ENCODE peak calls at places on chromosomes 12 and 14, in four cellular contexts. H is pancreas, Y is dorsolateral prefrontal cortex, I is AG10803. W is an unnamed sample.

GRCh38 chr14:64760146-64760755 is 56.0 kb downstream of the PLEKHG3 start:
- DNase-seq in Y (peak), H (peak), I (peak), W (no peak)

GRCh38 chr12:114744696-114745095 is 60.7 kb upstream of the TBX3 start:
- DNase-seq in I (peak), Y (no peak), H (no peak), W (no peak)

GRCh38 chr14:28467611-28468010 is 299.0 kb upstream of the FOXG1 start:
- DNase-seq in I (no peak), Y (no peak), H (no peak), W (no peak)

GRCh38 chr12:6215932-6216494 is 15.8 kb downstream of the CD9 start:
- DNase-seq in Y (peak), H (peak), I (peak), W (peak)

GRCh38 chr12:31021181-31021580 is 52.5 kb upstream of the DDX11 start:
- DNase-seq in H (no peak), Y (no peak), I (no peak), W (no peak)

GRCh38 chr14:105136401-105137322 is 31.9 kb downstream of the JAG2 start:
- DNase-seq in Y (no peak), H (peak), I (no peak), W (no peak)

GRCh38 chr14:90193925-90194324 is 62.4 kb upstream of the PSMC1 start:
- DNase-seq in H (no peak), Y (no peak), I (no peak), W (no peak)

GRCh38 chr12:52119398-52120254 is 40.1 kb downstream of the SMIM41 start:
- DNase-seq in H (peak), Y (no peak), I (no peak), W (no peak)

GRCh38 chr12:76611533-76611932 is 52.0 kb upstream of the OSBPL8 start:
- DNase-seq in I (peak), Y (no peak), H (no peak), W (peak)

GRCh38 chr14:106396999-106397398 is 870.6 kb downstream of the TMEM121 start:
- DNase-seq in H (no peak), I (no peak), Y (no peak), W (no peak)
- H3K4me3 ChIP-seq in H (no peak), I (no peak), Y (no peak), W (no peak)

DNA sequence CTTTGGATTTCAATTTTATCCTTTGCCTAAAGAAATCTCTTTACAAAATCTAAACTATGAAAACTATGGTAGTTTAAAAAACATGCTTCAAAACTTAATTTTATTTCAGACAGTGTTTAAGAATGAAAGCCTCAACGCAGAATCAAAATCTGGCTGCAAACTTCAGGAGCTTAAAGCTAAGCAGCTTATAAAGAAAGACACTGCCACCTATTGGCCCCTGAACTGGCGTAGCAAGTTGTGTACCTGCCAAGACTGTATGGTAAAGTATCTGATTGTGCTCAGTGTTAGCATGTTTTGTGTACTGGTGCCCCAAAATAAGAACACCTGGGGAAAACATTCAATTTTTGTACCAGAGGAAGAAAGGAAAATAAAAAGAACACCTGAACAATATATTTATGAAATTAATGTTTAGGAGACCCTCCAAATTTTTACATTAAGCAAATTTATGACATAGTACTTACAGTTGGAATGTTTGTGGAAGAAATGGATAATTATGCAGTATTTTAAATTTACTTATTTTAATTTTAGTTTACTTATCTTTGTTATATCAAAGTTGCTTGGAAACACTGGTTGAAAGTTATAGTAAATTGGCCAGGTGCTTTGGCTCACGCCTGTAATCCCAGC is 12.2 kb downstream of the UBR7 start:
- DNase-seq in H (no peak), Y (no peak), I (peak), W (no peak)
- TF ChIP-seq CTCF in H (peak), Y (peak), I (peak), W (peak)

DNA sequence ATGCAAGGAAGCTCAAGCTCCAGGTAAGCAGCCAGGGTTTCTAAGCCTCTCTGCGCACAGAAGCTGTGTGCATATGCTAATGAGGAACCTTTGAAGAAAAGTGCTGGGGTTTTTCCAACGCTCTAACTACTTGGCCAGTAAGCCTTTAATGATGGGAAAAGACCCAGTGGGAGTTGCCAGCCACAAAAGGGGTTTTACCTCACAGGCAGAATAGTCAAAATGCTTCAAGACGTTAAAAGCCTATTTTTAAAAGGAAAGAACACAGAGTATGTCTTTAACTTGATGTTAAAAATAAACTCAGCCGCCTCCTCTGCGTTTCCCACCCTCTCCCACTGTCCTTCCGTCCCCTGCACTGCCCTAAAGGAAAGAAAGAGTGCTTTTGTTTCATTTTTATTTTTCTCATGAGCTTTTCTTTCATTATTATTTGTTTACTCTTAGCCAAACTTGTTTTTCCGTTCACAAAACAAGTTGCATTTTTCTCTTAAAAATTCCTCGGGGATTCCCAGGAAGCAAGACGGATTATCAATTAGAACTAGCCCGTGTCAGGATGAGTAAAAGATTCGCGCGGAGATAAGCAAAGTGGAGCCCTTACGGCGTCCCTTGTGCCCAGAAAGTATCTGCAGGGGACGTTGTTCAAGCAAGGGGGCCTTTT is 209.8 kb upstream of the NUDT4 start:
- DNase-seq in I (no peak), Y (no peak), H (no peak), W (no peak)
- H3K4me3 ChIP-seq in I (peak), Y (peak), H (no peak), W (peak)

DNA sequence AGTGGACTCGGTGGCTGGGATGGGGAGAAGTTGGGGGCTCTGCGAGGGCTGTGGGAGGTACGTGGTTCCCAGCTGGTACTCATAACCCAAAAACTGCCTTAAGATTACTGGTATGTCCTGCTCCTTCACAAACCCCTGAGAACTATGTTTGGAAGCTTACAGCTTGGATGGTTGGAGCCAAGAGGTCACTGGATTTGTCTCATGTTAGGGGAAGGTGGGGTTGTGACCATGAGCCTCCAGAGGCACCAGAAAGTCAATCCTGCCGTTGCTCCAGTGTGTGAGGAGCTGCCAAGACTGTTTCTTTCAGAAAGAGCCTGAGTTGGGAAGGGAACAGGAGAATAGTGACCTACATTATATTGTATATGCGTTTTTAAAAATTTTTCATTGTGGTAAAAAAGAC is 33.5 kb downstream of the TEAD4 start:
- DNase-seq in Y (no peak), H (no peak), I (no peak), W (no peak)
- TF ChIP-seq CTCF in Y (no peak), H (no peak), I (no peak), W (no peak)

GRCh38 chr12:117054279-117054678 is 44.9 kb downstream of the TESC start:
- DNase-seq in Y (no peak), I (no peak), H (no peak), W (no peak)

GRCh38 chr12:117053050-117053400 is 46.2 kb downstream of the TESC start:
- DNase-seq in Y (no peak), I (no peak), H (no peak), W (no peak)

GRCh38 chr12:117053597-117054201 is 45.5 kb downstream of the TESC start:
- DNase-seq in Y (no peak), I (no peak), H (no peak), W (no peak)

GRCh38 chr12:117051380-117051779 is 47.8 kb downstream of the TESC start:
- DNase-seq in I (no peak), H (no peak), Y (no peak), W (no peak)

DNA sequence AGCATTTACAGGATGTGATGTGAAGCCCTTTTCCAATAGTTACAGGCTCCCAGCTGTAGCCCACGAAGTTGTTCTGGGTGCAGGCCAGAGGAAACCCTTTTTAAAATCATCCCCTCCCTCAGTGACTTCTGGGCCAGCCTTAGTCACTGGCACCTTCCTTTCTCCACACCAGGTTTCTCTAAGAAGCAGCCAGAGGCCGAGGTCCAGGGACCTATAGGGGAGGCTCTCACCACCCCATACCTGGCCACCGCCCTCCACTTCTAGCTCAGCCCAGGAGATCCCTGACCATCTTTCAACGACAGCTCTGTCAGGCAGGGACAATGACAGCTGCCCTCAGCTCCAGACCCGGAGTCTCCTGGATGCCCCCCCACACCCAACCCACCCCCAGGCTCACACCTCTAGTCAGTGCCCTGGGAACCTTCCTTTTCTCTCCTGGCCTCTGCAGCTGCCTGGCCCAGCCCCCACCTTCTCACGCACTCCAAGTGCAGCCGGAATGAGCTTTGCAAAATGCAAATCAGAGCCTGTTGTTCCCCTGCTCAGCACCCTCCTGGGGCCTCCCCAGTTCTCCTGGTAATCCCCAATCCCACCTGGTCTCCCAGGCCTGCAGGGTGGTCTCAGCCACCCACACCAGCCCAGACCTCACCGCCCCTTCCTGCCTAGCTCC is 46.7 kb downstream of the TESC start:
- DNase-seq in Y (no peak), H (no peak), I (no peak), W (no peak)
- H3K4me3 ChIP-seq in Y (no peak), H (no peak), I (no peak), W (no peak)

GRCh38 chr14:97299661-97300060 is 502.5 kb downstream of the VRK1 start:
- DNase-seq in H (no peak), Y (no peak), I (no peak), W (no peak)
- TF ChIP-seq CTCF in H (no peak), Y (peak), I (no peak), W (no peak)

GRCh38 chr12:96068636-96069035 is 33.2 kb upstream of the LTA4H start:
- DNase-seq in Y (no peak), I (no peak), H (no peak), W (no peak)
- H3K4me3 ChIP-seq in Y (no peak), I (no peak), H (no peak), W (no peak)

GRCh38 chr12:59444932-59445331 is 150.9 kb upstream of the SLC16A7 start:
- DNase-seq in Y (no peak), H (no peak), I (peak), W (no peak)
- TF ChIP-seq CTCF in Y (no peak), H (no peak), I (peak), W (peak)

GRCh38 chr12:124364543-124364942 is 69.7 kb downstream of the RFLNA start:
- DNase-seq in Y (no peak), H (no peak), I (no peak), W (no peak)
- H3K4me3 ChIP-seq in Y (no peak), H (no peak), I (no peak), W (no peak)